ENCODE peak calls at places on chromosomes 5 and 9, in seven cellular contexts. Q is activated gamma-delta T cell treated with Interleukin-2 at 50 U/mL for 16 hours, O is NAMALWA, K is posterior vena cava, T is psoas muscle, J is H7, Y is T-helper 2 cell. V is an unnamed sample.

GRCh38 chr9:114348906-114349482 is 19.3 kb downstream of the ORM2 start:
- DNase-seq in Q (peak), O (peak), K (peak), T (peak), J (peak), Y (peak), V (no peak)

GRCh38 chr9:126554292-126554691 is 59.4 kb upstream of the LMX1B start:
- DNase-seq in Q (no peak), O (no peak), K (no peak), T (no peak), J (peak), Y (no peak), V (no peak)

GRCh38 chr5:86837610-86838009 is 219.9 kb downstream of the COX7C start:
- DNase-seq in Q (no peak), O (no peak), K (no peak), T (no peak), J (no peak), Y (no peak), V (no peak)

GRCh38 chr9:104896131-104896530 is 31.8 kb downstream of the ABCA1 start:
- DNase-seq in Q (no peak), O (no peak), K (no peak), T (no peak), J (no peak), Y (no peak), V (no peak)

GRCh38 chr5:101929628-101930027 is 366.5 kb downstream of the SLCO4C1 start:
- DNase-seq in Q (no peak), O (no peak), K (no peak), T (no peak), J (no peak), Y (no peak), V (no peak)

GRCh38 chr9:69115621-69116020 is 58.5 kb upstream of the TJP2 start:
- DNase-seq in Q (no peak), O (no peak), K (no peak), T (no peak), J (no peak), Y (no peak), V (no peak)

GRCh38 chr5:6319116-6319515 is 59.2 kb downstream of the MED10 start:
- DNase-seq in Q (no peak), O (no peak), K (no peak), T (no peak), J (no peak), Y (no peak), V (no peak)

GRCh38 chr9:106075991-106076390 is 381.6 kb downstream of the TMEM38B start:
- DNase-seq in Q (no peak), O (no peak), K (no peak), T (no peak), J (no peak), Y (no peak), V (no peak)

V was measured in stimulated activated naive CD4-positive, alpha-beta T cell.